ENCODE peak calls at places on chromosomes 4 and X, in seven cellular contexts. F is body of pancreas, P is IMR-90, M is GM23248, K is lung, Q is left ventricle myocardium inferior, J is kidney. Y is an unnamed sample.
A peak's percentile ranks its signal among the peaks of the same experiment; 100 is the strongest.

GRCh38 chr4:40916880-40917279 is 167.1 kb downstream of the NSUN7 start:
- DNase-seq in P (no peak), J (no peak), K (peak; percentile 59), M (peak; percentile 57), Q (peak; percentile 38), F (peak; percentile 65), Y (no peak)

GRCh38 chr4:78624048-78624447 is 72.5 kb downstream of the ANXA3 start:
- DNase-seq in Q (no peak), K (no peak), M (peak; percentile 11), P (no peak), J (no peak), F (no peak), Y (no peak)

GRCh38 chr4:110211007-110211769 is 12.8 kb upstream of the ELOVL6 start:
- DNase-seq in J (no peak), P (peak; percentile 63), K (no peak), M (peak; percentile 72), F (peak; percentile 18), Q (no peak), Y (no peak)

GRCh38 chr4:102614801-102615200 is 113.6 kb downstream of the NFKB1 start:
- DNase-seq in M (no peak), Q (no peak), F (no peak), K (no peak), P (no peak), J (no peak), Y (no peak)

GRCh38 chrX:65920620-65921019 is 119.3 kb downstream of the VSIG4 start:
- DNase-seq in F (no peak), P (no peak), J (no peak), K (no peak), M (no peak), Q (no peak), Y (no peak)

GRCh38 chrX:84168574-84168973 is 19.4 kb downstream of the RPS6KA6 start:
- DNase-seq in P (peak; percentile 21), J (no peak), F (no peak), M (peak; percentile 62), K (no peak), Q (no peak), Y (no peak)

GRCh38 chr4:38868055-38868965 is 704 bp downstream of the FAM114A1 start:
- DNase-seq in J (no peak), K (peak; percentile 34), F (peak; percentile 51), P (peak; percentile 60), Q (peak; percentile 52), M (peak; percentile 72), Y (peak; percentile 23)

GRCh38 chr4:80036949-80037348 is 36.1 kb downstream of the ANTXR2 start:
- DNase-seq in Q (no peak), P (peak; percentile 77), K (no peak), J (no peak), F (no peak), M (peak; percentile 64), Y (no peak)

GRCh38 chr4:123892997-123893745 is 496.6 kb downstream of the SPRY1 start:
- DNase-seq in F (no peak), K (no peak), M (peak; percentile 43), Q (peak; percentile 20), P (peak; percentile 24), J (no peak), Y (no peak)

GRCh38 chr4:165682621-165683020 is 190.4 kb upstream of the TLL1 start:
- DNase-seq in P (no peak), F (no peak), Q (no peak), M (no peak), K (no peak), J (no peak), Y (no peak)

GRCh38 chr4:2925496-2925895 is 37.7 kb downstream of the NOP14 start:
- DNase-seq in Q (no peak), P (no peak), J (peak; percentile 35), F (no peak), K (no peak), M (no peak), Y (no peak)

GRCh38 chr4:163331629-163332360 is 601 bp downstream of the NPY1R start:
- DNase-seq in F (peak; percentile 27), M (peak; percentile 41), P (no peak), K (no peak), Q (peak; percentile 17), J (peak; percentile 82), Y (no peak)

GRCh38 chr4:163335384-163335783 is 3.0 kb upstream of the NPY1R start:
- DNase-seq in P (no peak), J (no peak), M (no peak), F (no peak), Q (no peak), K (no peak), Y (no peak)

GRCh38 chr4:163332526-163333405 is at the start of gene NPY1R:
- DNase-seq in M (peak; percentile 87), P (peak; percentile 73), F (peak; percentile 80), K (peak; percentile 68), J (peak; percentile 88), Q (peak; percentile 48), Y (peak; percentile 68)

DNA sequence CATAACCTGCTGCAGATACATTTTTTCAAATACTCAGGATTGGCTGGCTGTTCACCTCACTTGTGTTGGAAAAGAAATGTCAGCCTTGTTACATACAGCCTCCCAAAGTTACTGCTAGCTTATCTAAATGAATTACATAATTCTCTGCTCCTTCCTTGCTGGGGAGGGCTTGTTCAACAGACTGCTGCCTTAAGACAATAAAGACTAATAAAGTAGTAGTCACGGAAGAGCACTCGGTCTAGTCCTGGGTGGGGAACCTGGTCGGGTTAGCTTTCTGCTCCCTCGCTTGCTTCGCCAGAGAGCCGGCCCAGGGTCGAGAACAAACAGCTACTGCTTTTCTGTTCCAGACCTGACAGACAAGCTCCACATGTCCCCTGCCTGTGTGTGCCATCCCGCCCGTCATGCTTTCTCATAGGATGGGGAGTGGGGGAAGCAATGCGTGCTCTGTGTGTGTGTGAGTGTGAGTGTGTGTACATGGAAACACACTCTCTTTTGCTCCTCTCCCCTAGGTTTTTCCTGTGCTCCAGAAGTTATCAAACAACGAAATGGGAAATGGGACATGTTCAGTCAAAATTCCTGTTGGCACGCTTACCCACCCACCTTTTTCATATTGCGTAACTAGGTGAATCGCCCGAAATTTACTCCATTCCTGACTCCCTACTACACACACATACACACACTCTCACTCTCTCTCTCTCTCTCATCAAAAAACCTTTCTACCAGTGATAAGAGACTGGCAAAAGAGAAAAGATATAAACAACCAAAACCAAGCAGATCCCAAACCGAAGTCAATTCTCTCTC is 1.4 kb downstream of the NPY1R start:
- DNase-seq in K (no peak), M (no peak), J (peak; percentile 83), P (no peak), F (no peak), Q (no peak), Y (no peak)
- H3K4me3 ChIP-seq in K (peak overlapping the region; percentile 59), M (no peak overlapping the region), J (peak overlapping the region; percentile 93), P (no peak overlapping the region), F (peak overlapping the region; percentile 58), Q (peak overlapping the region; percentile 71), Y (peak overlapping the region; percentile 47)

DNA sequence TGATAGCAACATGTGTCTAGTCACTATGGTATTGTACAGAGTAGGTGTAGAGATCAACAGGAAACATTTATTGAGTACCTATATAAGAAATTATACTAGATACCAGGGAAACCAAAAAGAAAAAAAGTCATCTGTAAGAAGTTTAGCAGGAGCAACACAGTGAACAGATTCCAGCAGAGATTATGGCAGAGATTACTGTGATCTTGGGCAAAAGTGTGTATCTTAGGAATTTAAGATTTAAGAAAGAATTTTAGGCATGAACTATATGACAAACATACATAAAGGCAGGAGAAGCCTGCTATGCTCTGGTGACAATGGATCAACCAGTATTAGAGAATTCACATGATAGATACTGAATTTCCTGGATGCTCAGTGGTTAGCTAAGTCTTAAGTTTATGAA is 37.9 kb downstream of the SNCA start:
- DNase-seq in Q (no peak), K (no peak), P (no peak), F (no peak), J (no peak), M (no peak), Y (no peak)
- H3K27ac ChIP-seq in Q (no peak overlapping the region), K (no peak overlapping the region), P (no peak overlapping the region), F (no peak overlapping the region), J (no peak overlapping the region), M (no peak overlapping the region), Y (no peak overlapping the region)

GRCh38 chr4:37693450-37694190 is 7.4 kb upstream of the RELL1 start:
- DNase-seq in J (no peak), M (peak; percentile 96), P (peak; percentile 97), F (no peak), K (no peak), Q (no peak), Y (no peak)

GRCh38 chr4:37699874-37700481 is 13.8 kb upstream of the RELL1 start:
- DNase-seq in Q (no peak), J (no peak), F (no peak), K (no peak), P (no peak), M (no peak), Y (no peak)

GRCh38 chr4:37693030-37693429 is 6.9 kb upstream of the RELL1 start:
- DNase-seq in Q (no peak), F (no peak), P (no peak), K (no peak), J (no peak), M (no peak), Y (no peak)

DNA sequence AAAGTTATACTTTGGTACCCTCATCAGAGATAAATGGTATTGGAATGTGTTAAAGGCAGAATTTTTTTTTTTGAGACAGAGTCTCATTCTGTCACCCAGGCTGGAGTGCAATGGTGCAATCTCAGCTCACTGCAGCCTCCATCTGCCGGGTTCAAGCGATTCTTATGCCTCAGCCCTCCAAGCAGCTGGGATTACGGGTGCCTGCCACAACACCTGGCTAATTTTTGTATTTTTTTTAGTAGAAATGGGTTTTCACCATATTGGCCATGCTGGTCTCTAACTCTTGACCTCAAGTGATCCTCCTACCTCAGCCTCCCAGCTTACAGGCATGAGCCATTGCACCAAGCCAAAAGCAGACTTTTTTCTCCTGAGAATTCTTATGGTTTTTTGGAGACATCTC is 11.4 kb upstream of the RELL1 start:
- DNase-seq in K (no peak), P (no peak), Q (no peak), F (no peak), M (no peak), J (no peak), Y (no peak)
- H3K4me3 ChIP-seq in K (no peak overlapping the region), P (no peak overlapping the region), Q (no peak overlapping the region), F (no peak overlapping the region), M (no peak overlapping the region), J (no peak overlapping the region), Y (no peak overlapping the region)

GRCh38 chr4:185304541-185304940 is 91.2 kb downstream of the LRP2BP start:
- DNase-seq in F (no peak), J (no peak), P (peak; percentile 25), M (peak; percentile 29), Q (no peak), K (no peak), Y (no peak)

GRCh38 chr4:185309770-185310169 is 86.0 kb downstream of the LRP2BP start:
- DNase-seq in P (no peak), F (no peak), J (no peak), M (no peak), Q (no peak), K (no peak), Y (no peak)

GRCh38 chr4:185304944-185305690 is 90.6 kb downstream of the LRP2BP start:
- DNase-seq in M (peak; percentile 25), Q (no peak), K (peak; percentile 72), P (peak; percentile 25), J (no peak), F (no peak), Y (no peak)

GRCh38 chr4:185307136-185307950 is 88.4 kb downstream of the LRP2BP start:
- DNase-seq in M (no peak), K (no peak), P (peak; percentile 31), J (no peak), Q (no peak), F (no peak), Y (no peak)

DNA sequence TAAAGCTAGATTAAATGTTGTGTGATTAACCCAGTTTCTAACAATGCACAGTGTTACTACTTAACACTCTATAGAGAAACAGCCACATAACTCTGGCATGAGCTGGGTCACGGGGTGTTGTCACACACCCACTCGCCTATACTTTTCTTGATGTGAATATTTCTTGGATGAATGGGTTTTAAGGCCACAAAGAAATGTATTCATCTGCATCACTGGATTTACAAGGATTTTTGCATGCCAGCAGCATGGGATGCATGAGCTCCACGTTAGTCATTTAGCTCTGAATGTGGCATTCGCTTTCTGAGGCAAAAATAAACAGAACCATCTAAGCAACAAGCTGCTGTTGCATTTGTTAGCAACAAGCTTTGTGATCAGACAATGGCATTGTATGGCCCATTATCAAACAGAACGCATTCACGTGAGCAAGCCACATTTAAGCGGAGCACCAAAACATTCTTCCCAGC is 89.7 kb downstream of the LRP2BP start:
- DNase-seq in J (no peak), P (peak; percentile 97), K (no peak), M (peak; percentile 98), F (no peak), Q (no peak), Y (no peak)
- H3K27ac ChIP-seq in J (no peak overlapping the region), P (peak overlapping the region; percentile 8), K (no peak overlapping the region), M (peak overlapping the region; percentile 99), F (no peak overlapping the region), Q (no peak overlapping the region), Y (no peak overlapping the region)

Y was measured in prostate gland.